ENCODE peak calls at places on chromosomes 13 and 19, in eight cellular contexts. K is tibial nerve; N is fibroblast of mammary gland; U is cardiac muscle cell; D is osteocyte; H is ovary; L is B cell; F is CD4-positive, alpha-beta T cell. P is an unnamed sample.

GRCh38 chr19:1855040-1855827 is 7.0 kb upstream of the REXO1 start:
- DNase-seq in K (peak; percentile 78), D (peak; percentile 97), L (peak; percentile 76), U (peak; percentile 91), F (peak; percentile 74), H (peak; percentile 62), N (peak; percentile 65), P (peak; percentile 58)

GRCh38 chr19:55103190-55103589 is 14.2 kb downstream of the PPP1R12C start:
- DNase-seq in F (no peak), K (no peak), N (no peak), U (no peak), H (no peak), L (no peak), D (no peak), P (no peak)

GRCh38 chr19:43570174-43570791 is 5.0 kb downstream of the XRCC1 start:
- DNase-seq in H (no peak), F (no peak), N (no peak), K (no peak), L (no peak), D (no peak), U (no peak), P (no peak)

GRCh38 chr19:8610041-8610927 is at the start of gene ADAMTS10:
- DNase-seq in K (no peak), U (peak; percentile 52), D (no peak), F (peak; percentile 48), H (peak; percentile 76), N (peak; percentile 33), L (peak; percentile 39), P (peak; percentile 38)

GRCh38 chr13:44451109-44451508 is 77.5 kb downstream of the SERP2 start:
- DNase-seq in N (no peak), L (no peak), F (no peak), D (no peak), K (no peak), H (no peak), U (no peak), P (no peak)

GRCh38 chr13:83634601-83635000 is 247.7 kb downstream of the SLITRK1 start:
- DNase-seq in D (no peak), N (no peak), L (no peak), H (no peak), F (no peak), K (no peak), U (no peak), P (no peak)

GRCh38 chr19:50658438-50659317 is 9.4 kb downstream of the C19orf81 start:
- DNase-seq in L (peak; percentile 84), N (peak; percentile 29), F (peak; percentile 12), K (no peak), U (peak; percentile 91), D (no peak), H (peak; percentile 70), P (peak; percentile 85)

GRCh38 chr19:31312004-31312403 is 37.2 kb downstream of the TSHZ3 start:
- DNase-seq in L (no peak), D (no peak), F (no peak), N (peak; percentile 94), K (no peak), H (no peak), U (peak; percentile 91), P (no peak)

GRCh38 chr13:41597348-41598041 is 140.1 kb downstream of the RGCC start:
- DNase-seq in D (no peak), H (no peak), K (no peak), F (no peak), L (no peak), U (no peak), N (peak; percentile 76), P (no peak)

GRCh38 chr19:39160889-39161672 is 35.5 kb downstream of the PAK4 start:
- DNase-seq in N (peak; percentile 90), D (no peak), U (peak; percentile 21), L (no peak), H (no peak), K (no peak), F (no peak), P (no peak)

GRCh38 chr13:20140487-20140886 is 20.4 kb downstream of the GJA3 start:
- DNase-seq in H (no peak), D (peak; percentile 46), U (no peak), N (no peak), F (no peak), L (no peak), K (no peak), P (no peak)

GRCh38 chr13:20134732-20135131 is 26.1 kb downstream of the GJA3 start:
- DNase-seq in U (no peak), L (no peak), K (no peak), F (no peak), D (no peak), N (no peak), H (no peak), P (no peak)

GRCh38 chr13:20137875-20138274 is 23.0 kb downstream of the GJA3 start:
- DNase-seq in D (peak; percentile 21), F (no peak), K (no peak), U (no peak), H (no peak), N (no peak), L (no peak), P (no peak)

GRCh38 chr13:20141238-20142018 is 19.4 kb downstream of the GJA3 start:
- DNase-seq in N (no peak), L (no peak), K (no peak), H (no peak), U (no peak), D (peak; percentile 19), F (no peak), P (no peak)

GRCh38 chr13:20136781-20137703 is 23.8 kb downstream of the GJA3 start:
- DNase-seq in L (peak; percentile 52), K (no peak), F (peak; percentile 19), D (peak; percentile 75), N (peak; percentile 19), H (no peak), U (peak; percentile 25), P (peak; percentile 36)
- TF ChIP-seq CTCF in L (no peak), K (no peak), F (no peak), D (no peak), N (peak; percentile 45), H (no peak), U (peak; percentile 51), P (peak; percentile 60)

GRCh38 chr13:96968027-96968426 is 26.2 kb downstream of the OXGR1 start:
- DNase-seq in U (no peak), K (no peak), N (no peak), L (no peak), H (no peak), F (no peak), D (no peak), P (no peak)

GRCh38 chr13:96960379-96960778 is 33.9 kb downstream of the OXGR1 start:
- DNase-seq in U (no peak), D (no peak), F (no peak), N (no peak), H (no peak), K (no peak), L (no peak), P (no peak)

GRCh38 chr13:96966415-96967102 is 27.7 kb downstream of the OXGR1 start:
- DNase-seq in K (no peak), D (no peak), H (no peak), L (no peak), N (no peak), F (no peak), U (no peak), P (no peak)

GRCh38 chr13:96967248-96967745 is 27.0 kb downstream of the OXGR1 start:
- DNase-seq in D (no peak), H (no peak), F (no peak), U (no peak), L (no peak), K (no peak), N (no peak), P (no peak)

GRCh38 chr13:96963786-96964475 is 30.3 kb downstream of the OXGR1 start:
- DNase-seq in N (no peak), K (no peak), L (no peak), D (no peak), U (no peak), F (no peak), H (no peak), P (no peak)
- TF ChIP-seq CTCF in N (no peak), K (no peak), L (no peak), D (no peak), U (no peak), F (no peak), H (no peak), P (no peak)

GRCh38 chr19:37217533-37217854 is 520 bp upstream of the ZNF383 start:
- DNase-seq in U (no peak), F (no peak), H (no peak), K (no peak), L (no peak), D (no peak), N (no peak), P (no peak)

GRCh38 chr19:37221136-37221535 is 3.1 kb downstream of the ZNF383 start:
- DNase-seq in L (no peak), F (no peak), U (no peak), H (no peak), K (no peak), N (no peak), D (no peak), P (no peak)

GRCh38 chr19:37218592-37218935 is 550 bp downstream of the ZNF383 start:
- DNase-seq in L (no peak), U (no peak), H (no peak), F (no peak), K (no peak), D (no peak), N (peak; percentile 49), P (no peak)

GRCh38 chr19:37220383-37220782 is 2.4 kb downstream of the ZNF383 start:
- DNase-seq in H (no peak), K (no peak), U (no peak), N (no peak), F (no peak), D (no peak), L (no peak), P (no peak)

DNA sequence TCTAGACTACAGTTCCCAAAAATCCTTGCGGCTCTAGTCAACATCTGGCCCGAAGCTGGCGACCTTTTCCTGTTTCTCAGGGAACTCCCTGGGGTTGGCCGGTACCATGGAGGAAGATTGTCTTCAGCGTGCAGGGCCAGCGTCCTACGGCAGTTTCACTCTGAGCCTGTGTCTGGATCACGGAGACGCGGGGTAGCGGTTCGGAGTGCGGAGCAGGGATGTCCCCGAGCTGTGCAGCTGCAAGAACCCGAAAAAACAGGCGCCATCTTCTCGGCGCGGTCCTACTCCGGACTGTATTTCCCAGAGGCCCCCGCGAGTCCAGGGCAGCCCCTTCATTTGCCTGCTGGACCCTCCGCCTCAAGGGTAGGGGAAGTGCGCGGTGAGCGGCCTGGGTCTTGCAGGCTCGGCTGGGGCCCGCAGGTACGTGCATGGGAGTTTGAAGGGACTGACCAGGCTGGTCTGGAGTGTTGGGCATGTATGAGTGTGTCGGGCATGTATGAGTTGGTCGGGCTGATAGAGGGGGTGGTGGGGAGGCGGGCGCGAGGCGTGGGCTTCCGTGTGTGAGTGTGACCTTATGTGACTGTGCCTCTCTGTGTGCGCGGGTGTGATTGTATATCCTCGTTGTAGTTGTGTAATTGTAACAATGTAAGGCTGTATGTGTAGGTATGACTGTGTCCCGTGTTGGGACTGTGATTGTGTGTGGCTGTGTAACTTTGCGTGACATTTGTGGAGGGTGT is at the start of gene ZNF383:
- DNase-seq in K (peak; percentile 60), D (peak; percentile 94), N (peak; percentile 88), U (peak; percentile 94), H (peak; percentile 85), F (peak; percentile 81), L (peak; percentile 88), P (peak; percentile 79)
- TF ChIP-seq CTCF in K (peak; percentile 13), D (no peak), N (no peak), U (no peak), H (no peak), F (no peak), L (no peak), P (no peak)

DNA sequence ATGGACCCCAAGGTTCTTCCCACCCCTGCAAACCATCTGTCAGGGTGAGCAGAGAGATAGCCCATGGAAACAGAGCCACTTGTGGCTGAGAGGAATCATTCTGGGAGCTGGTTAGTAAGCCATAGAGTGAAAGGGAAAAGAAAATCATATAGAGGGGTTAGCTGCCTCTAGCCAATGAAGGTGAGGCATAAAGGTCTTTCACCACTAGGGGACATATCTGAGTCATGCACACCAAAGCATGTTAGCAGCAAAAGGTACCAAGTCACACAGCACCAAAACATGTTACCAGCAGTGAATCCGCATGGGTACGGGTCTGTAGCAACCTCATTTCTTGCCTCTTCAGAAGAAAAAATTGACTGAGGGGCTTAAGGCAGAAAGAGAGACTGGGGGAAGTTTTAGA is 76.7 kb upstream of the ZNF43 start:
- DNase-seq in L (no peak), F (no peak), U (no peak), H (no peak), K (no peak), N (no peak), D (no peak), P (no peak)
- TF ChIP-seq CTCF in L (no peak), F (no peak), U (no peak), H (no peak), K (no peak), N (no peak), D (no peak), P (no peak)

P was measured in neural crest cell.